ENCODE peak calls at places on chromosomes 1 and 21, in four cellular contexts. R, H, Q and L are unnamed samples.

GRCh38 chr21:15557925-15558324 is 171.9 kb upstream of the USP25 start:
- DNase-seq in H (peak; percentile 34), Q (no peak), R (no peak), L (no peak)

GRCh38 chr1:183285746-183286145 is 99.7 kb downstream of the LAMC2 start:
- DNase-seq in Q (no peak), R (no peak), H (no peak), L (no peak)

GRCh38 chr1:167683641-167684502 is 37.9 kb upstream of the MPZL1 start:
- DNase-seq in H (peak; percentile 97), R (peak; percentile 42), Q (peak; percentile 41), L (no peak)

GRCh38 chr1:89808429-89809117 is 12.3 kb upstream of the LRRC8D start:
- DNase-seq in Q (peak; percentile 38), R (no peak), H (peak; percentile 96), L (peak; percentile 82)

GRCh38 chr1:15760520-15761211 is 2.1 kb downstream of the FBLIM1 start:
- DNase-seq in R (no peak), H (peak; percentile 86), Q (peak; percentile 74), L (peak; percentile 49)

GRCh38 chr1:37305841-37306240 is 168.5 kb upstream of the ZC3H12A start:
- DNase-seq in R (no peak), Q (no peak), H (no peak), L (no peak)

GRCh38 chr21:25850126-25850831 is 115.5 kb downstream of the GABPA start:
- DNase-seq in R (no peak), Q (no peak), H (no peak), L (no peak)

GRCh38 chr1:235024706-235025421 is 103.8 kb downstream of the TOMM20 start:
- DNase-seq in Q (no peak), H (no peak), R (no peak), L (no peak)

GRCh38 chr21:42498012-42498411 is 2.0 kb upstream of the RSPH1 start:
- DNase-seq in H (no peak), R (no peak), Q (no peak), L (no peak)

GRCh38 chr1:56249244-56249643 is 330.1 kb downstream of the PLPP3 start:
- DNase-seq in R (no peak), Q (no peak), H (no peak), L (no peak)

GRCh38 chr1:115791816-115792215 is 23.3 kb upstream of the CASQ2 start:
- DNase-seq in R (no peak), H (no peak), Q (no peak), L (peak; percentile 79)

GRCh38 chr1:238060046-238060445 is 169.3 kb upstream of the ZP4 start:
- DNase-seq in H (peak; percentile 37), Q (no peak), R (no peak), L (no peak)

GRCh38 chr1:115233598-115233997 is 104.5 kb downstream of the NGF start:
- DNase-seq in R (no peak), Q (no peak), H (no peak), L (no peak)

GRCh38 chr1:94609619-94610018 is 68.1 kb upstream of the F3 start:
- DNase-seq in H (no peak), Q (no peak), R (no peak), L (no peak)

GRCh38 chr1:31372051-31372450 is 825 bp downstream of the FABP3 start:
- DNase-seq in R (no peak), H (no peak), Q (no peak), L (no peak)
- H3K9ac ChIP-seq in R (no peak overlapping the region), H (no peak overlapping the region), Q (no peak overlapping the region), L (no peak overlapping the region)

GRCh38 chr1:43272576-43273571 is 3.1 kb downstream of the TMEM125 start:
- DNase-seq in Q (no peak), R (no peak), H (no peak), L (no peak)

GRCh38 chr1:43273708-43274107 is 3.9 kb downstream of the TMEM125 start:
- DNase-seq in Q (no peak), R (no peak), H (no peak), L (no peak)

GRCh38 chr1:43274804-43275180 is 5.0 kb downstream of the TMEM125 start:
- DNase-seq in R (no peak), Q (no peak), H (no peak), L (no peak)

GRCh38 chr1:43275826-43276620 is 6.2 kb downstream of the TMEM125 start:
- DNase-seq in R (no peak), Q (no peak), H (no peak), L (no peak)

GRCh38 chr1:43274125-43274803 is 4.5 kb downstream of the TMEM125 start:
- DNase-seq in R (no peak), H (peak; percentile 79), Q (peak; percentile 58), L (peak; percentile 20)
- H2BK5ac ChIP-seq in R (no peak overlapping the region), H (no peak overlapping the region), Q (no peak overlapping the region), L (no peak overlapping the region)

DNA sequence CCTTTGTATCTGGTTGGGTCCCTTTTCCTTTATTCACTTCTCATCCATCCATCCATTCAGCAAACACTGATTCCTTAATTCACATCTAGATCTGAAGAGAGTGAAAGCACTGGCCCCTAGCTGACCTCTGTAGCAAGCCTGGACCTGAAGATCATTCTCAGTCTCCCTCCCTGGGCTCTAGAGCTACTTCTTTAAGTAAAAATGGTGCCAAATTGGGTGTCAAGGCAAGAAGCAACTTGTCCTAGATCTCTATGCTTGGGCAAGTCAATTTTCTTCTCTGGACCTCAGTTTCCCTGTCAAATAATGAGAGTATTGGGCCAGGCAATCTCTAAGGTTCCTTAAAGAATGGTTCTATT is 36.1 kb downstream of the PLXNA2 start:
- DNase-seq in H (no peak), R (no peak), Q (no peak), L (no peak)
- H3K9ac ChIP-seq in H (no peak overlapping the region), R (no peak overlapping the region), Q (no peak overlapping the region), L (no peak overlapping the region)

GRCh38 chr1:173868266-173869107 is at the start of gene ZBTB37:
- DNase-seq in R (peak; percentile 88), Q (peak; percentile 38), H (peak; percentile 98), L (peak; percentile 83)
- H2BK5ac ChIP-seq in R (peak within 1 kb of the TSS; percentile 97), Q (peak within 1 kb of the TSS; percentile 76), H (peak within 1 kb of the TSS; percentile 94), L (peak within 1 kb of the TSS; percentile 98)

DNA sequence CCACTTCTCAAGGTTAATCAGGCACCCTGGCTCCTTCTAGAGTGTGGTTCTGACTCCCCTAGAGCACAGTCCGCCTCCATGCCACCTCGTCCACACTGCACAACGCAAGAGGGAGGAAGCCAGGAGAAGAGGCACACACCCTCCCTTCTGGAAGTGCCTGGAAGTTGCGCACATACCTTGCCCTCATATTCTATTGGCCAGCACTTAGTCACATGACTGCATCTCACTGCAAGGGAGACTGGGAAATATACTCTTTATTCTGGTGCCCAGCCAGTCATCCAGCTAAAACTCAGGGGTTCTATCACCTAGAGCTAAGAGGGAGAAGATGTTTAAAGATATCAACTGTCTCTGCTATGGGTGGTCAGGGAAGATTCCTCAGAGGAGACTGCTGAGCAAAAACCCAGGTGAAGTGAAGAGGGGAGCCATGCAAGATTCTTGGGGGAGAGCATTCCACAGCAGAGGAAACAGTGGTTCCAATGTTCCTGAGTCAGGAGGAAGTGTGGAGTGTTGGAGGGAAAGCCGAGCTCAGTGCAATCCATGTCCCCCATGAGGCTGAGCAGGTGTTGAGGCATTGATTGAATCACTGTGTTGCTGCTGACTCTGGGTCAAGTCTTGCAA is 22.5 kb upstream of the KLHDC7A start:
- DNase-seq in H (no peak), Q (no peak), R (no peak), L (no peak)
- H3K9ac ChIP-seq in H (no peak overlapping the region), Q (no peak overlapping the region), R (no peak overlapping the region), L (no peak overlapping the region)

GRCh38 chr1:100895540-100896480 is at the start of gene SLC30A7:
- DNase-seq in R (peak; percentile 75), H (peak; percentile 97), Q (peak; percentile 86), L (peak; percentile 90)
- H2BK5ac ChIP-seq in R (no peak within 1 kb of the TSS), H (peak within 1 kb of the TSS; percentile 45), Q (peak within 1 kb of the TSS; percentile 91), L (peak within 1 kb of the TSS; percentile 94)

GRCh38 chr1:156709743-156710489 is 4.5 kb upstream of the CRABP2 start:
- DNase-seq in H (no peak), Q (peak; percentile 62), R (no peak), L (no peak)
- H3K9ac ChIP-seq in H (peak overlapping the region; percentile 16), Q (no peak overlapping the region), R (no peak overlapping the region), L (no peak overlapping the region)

GRCh38 chr1:244205906-244206305 is 154.8 kb downstream of the ZBTB18 start:
- DNase-seq in H (no peak), R (no peak), Q (no peak), L (no peak)

GRCh38 chr1:244207042-244207934 is 156.2 kb downstream of the ZBTB18 start:
- DNase-seq in Q (peak; percentile 57), R (no peak), H (no peak), L (peak; percentile 3)

GRCh38 chr1:244205171-244205570 is 154.1 kb downstream of the ZBTB18 start:
- DNase-seq in Q (peak; percentile 25), R (no peak), H (no peak), L (no peak)

GRCh38 chr1:244201750-244202149 is 150.7 kb downstream of the ZBTB18 start:
- DNase-seq in Q (no peak), H (no peak), R (no peak), L (no peak)

GRCh38 chr1:244204004-244204403 is 152.9 kb downstream of the ZBTB18 start:
- DNase-seq in Q (no peak), H (no peak), R (no peak), L (no peak)
- H2BK5ac ChIP-seq in Q (no peak overlapping the region), H (no peak overlapping the region), R (no peak overlapping the region), L (no peak overlapping the region)